ENCODE peak calls at places on chromosomes 2 and 18, in four cellular contexts. One of them, this sample, is unnamed.
A peak's percentile ranks its signal among the peaks of the same experiment; 100 is the strongest.

GRCh38 chr18:9290171-9290570 is 44.4 kb upstream of the TWSG1 start:
- DNase-seq in H1: no peak
- DNase-seq in GM12878: no peak
- DNase-seq in HepG2: no peak
- DNase-seq in this sample: no peak

GRCh38 chr2:151851761-151852160 is 23.5 kb upstream of the ARL5A start:
- DNase-seq in HepG2: peak; percentile 44
- DNase-seq in H1: no peak
- DNase-seq in GM12878: no peak
- DNase-seq in this sample: no peak

GRCh38 chr18:57891707-57892391 is 88.7 kb upstream of the ATP8B1 start:
- DNase-seq in HepG2: no peak
- DNase-seq in H1: no peak
- DNase-seq in GM12878: no peak
- DNase-seq in this sample: no peak

GRCh38 chr18:23479829-23480505 is 23.3 kb upstream of the RMC1 start:
- DNase-seq in GM12878: no peak
- DNase-seq in H1: no peak
- DNase-seq in HepG2: no peak
- DNase-seq in this sample: no peak

GRCh38 chr2:42385225-42385624 is 24.2 kb upstream of the COX7A2L start:
- DNase-seq in H1: no peak
- DNase-seq in GM12878: no peak
- DNase-seq in HepG2: peak; percentile 58
- DNase-seq in this sample: no peak

GRCh38 chr2:139492301-139492700 is 712.1 kb upstream of the NXPH2 start:
- DNase-seq in GM12878: no peak
- DNase-seq in H1: no peak
- DNase-seq in HepG2: no peak
- DNase-seq in this sample: no peak

GRCh38 chr2:218323526-218324472 is 31.5 kb upstream of the TMBIM1 start:
- DNase-seq in H1: peak; percentile 73
- DNase-seq in GM12878: no peak
- DNase-seq in HepG2: peak; percentile 66
- DNase-seq in this sample: no peak

GRCh38 chr2:160491922-160492371 is 1.7 kb downstream of the RBMS1 start:
- DNase-seq in H1: no peak
- DNase-seq in GM12878: no peak
- DNase-seq in HepG2: peak; percentile 57
- DNase-seq in this sample: no peak

GRCh38 chr2:86000131-86000937 is 105.4 kb downstream of the POLR1A start:
- DNase-seq in GM12878: no peak
- DNase-seq in H1: no peak
- DNase-seq in HepG2: no peak
- DNase-seq in this sample: no peak

GRCh38 chr2:197498937-197499593 is 575 bp downstream of the HSPD1 start:
- DNase-seq in H1: peak; percentile 61
- DNase-seq in HepG2: peak; percentile 57
- DNase-seq in GM12878: no peak
- DNase-seq in this sample: peak; percentile 59

GRCh38 chr2:114550895-114551793 is 108.7 kb downstream of the DPP10 start:
- DNase-seq in H1: peak; percentile 66
- DNase-seq in HepG2: peak; percentile 74
- DNase-seq in GM12878: no peak
- DNase-seq in this sample: peak; percentile 25

GRCh38 chr2:196160966-196161365 is 10.4 kb downstream of the STK17B start:
- DNase-seq in H1: no peak
- DNase-seq in GM12878: no peak
- DNase-seq in HepG2: no peak
- DNase-seq in this sample: no peak

GRCh38 chr18:37476182-37476581 is 89.4 kb downstream of the CELF4 start:
- DNase-seq in GM12878: no peak
- DNase-seq in HepG2: peak; percentile 15
- DNase-seq in H1: peak; percentile 79
- DNase-seq in this sample: peak; percentile 62
- TF ChIP-seq RAD21 in GM12878: peak; percentile 42
- TF ChIP-seq RAD21 in HepG2: peak; percentile 19
- TF ChIP-seq RAD21 in H1: peak; percentile 71
- TF ChIP-seq RAD21 in this sample: peak; percentile 58

GRCh38 chr2:223055140-223055539 is 3.1 kb downstream of the KCNE4 start:
- DNase-seq in H1: no peak
- DNase-seq in HepG2: no peak
- DNase-seq in GM12878: no peak
- DNase-seq in this sample: no peak
- TF ChIP-seq YY1 in H1: no peak
- TF ChIP-seq YY1 in HepG2: no peak
- TF ChIP-seq YY1 in GM12878: no peak
- TF ChIP-seq YY1 in this sample: no peak

GRCh38 chr18:63869374-63869773 is 18.1 kb upstream of the SERPINB2 start:
- DNase-seq in HepG2: no peak
- DNase-seq in GM12878: no peak
- DNase-seq in H1: no peak
- DNase-seq in this sample: no peak
- TF ChIP-seq RAD21 in HepG2: no peak
- TF ChIP-seq RAD21 in GM12878: no peak
- TF ChIP-seq RAD21 in H1: no peak
- TF ChIP-seq RAD21 in this sample: no peak

DNA sequence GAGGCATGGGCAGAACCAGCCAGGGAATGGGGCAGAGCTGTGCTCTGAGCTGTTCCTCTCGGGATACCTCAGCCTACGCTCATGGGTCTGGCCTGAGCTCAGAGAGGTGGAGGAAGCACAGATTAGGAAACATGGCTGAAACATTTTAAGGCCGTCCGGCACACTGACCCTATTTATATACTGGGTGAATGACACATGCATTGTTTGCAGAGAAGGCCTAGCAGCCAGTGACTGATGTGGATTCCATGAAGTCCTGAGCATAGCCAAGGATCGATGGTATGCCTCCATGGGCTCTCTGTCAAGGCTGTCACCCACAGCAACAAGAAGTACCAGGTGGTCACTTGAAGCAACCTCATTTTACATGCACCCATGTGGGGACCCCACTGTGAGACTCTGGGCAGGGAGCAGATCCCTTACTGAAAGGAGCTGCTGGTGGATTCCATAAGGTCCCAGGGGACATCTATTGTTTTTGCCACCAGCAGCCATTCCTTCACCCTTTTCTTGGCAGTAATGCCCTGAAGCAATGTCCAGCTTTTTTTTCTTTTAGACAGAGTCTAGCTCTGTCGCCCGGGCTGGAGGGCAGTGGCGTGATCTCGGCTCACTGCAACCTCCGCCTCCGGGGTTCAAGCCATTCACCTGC is 8.4 kb downstream of the PTMA start:
- DNase-seq in GM12878: no peak
- DNase-seq in H1: no peak
- DNase-seq in HepG2: peak; percentile 86
- DNase-seq in this sample: no peak
- TF ChIP-seq YY1 in GM12878: no peak
- TF ChIP-seq YY1 in H1: no peak
- TF ChIP-seq YY1 in HepG2: no peak
- TF ChIP-seq YY1 in this sample: no peak

DNA sequence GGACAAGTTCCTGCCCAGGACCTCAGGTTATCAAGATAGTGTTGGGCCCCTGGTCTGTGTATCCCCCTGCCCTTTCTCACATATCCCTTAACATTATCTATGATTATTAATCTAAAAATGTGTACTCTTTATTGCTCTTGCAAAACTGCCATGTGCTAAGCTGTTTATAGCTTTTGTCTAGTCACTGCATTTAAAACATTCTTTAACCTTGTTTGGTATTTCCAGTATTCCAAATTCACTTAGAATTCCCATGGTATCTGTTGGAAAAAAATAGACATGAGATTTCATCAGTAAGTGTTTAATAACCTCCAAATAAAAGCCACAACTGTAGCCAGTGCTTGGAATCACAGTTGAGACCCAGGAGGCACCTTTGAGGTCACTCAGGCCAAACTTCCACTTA is 16.2 kb upstream of the GLS start:
- DNase-seq in H1: no peak
- DNase-seq in GM12878: no peak
- DNase-seq in HepG2: no peak
- DNase-seq in this sample: no peak
- TF ChIP-seq RAD21 in H1: no peak
- TF ChIP-seq RAD21 in GM12878: no peak
- TF ChIP-seq RAD21 in HepG2: no peak
- TF ChIP-seq RAD21 in this sample: no peak

GRCh38 chr2:216740557-216741222 is 45.3 kb upstream of the IGFBP5 start:
- DNase-seq in HepG2: peak; percentile 47
- DNase-seq in H1: no peak
- DNase-seq in GM12878: no peak
- DNase-seq in this sample: no peak
- TF ChIP-seq YY1 in HepG2: no peak
- TF ChIP-seq YY1 in H1: no peak
- TF ChIP-seq YY1 in GM12878: no peak
- TF ChIP-seq YY1 in this sample: no peak

GRCh38 chr2:128410758-128411215 is 92.1 kb upstream of the HS6ST1 start:
- DNase-seq in HepG2: no peak
- DNase-seq in H1: peak; percentile 24
- DNase-seq in GM12878: no peak
- DNase-seq in this sample: peak; percentile 19

GRCh38 chr2:128406629-128407252 is 88.1 kb upstream of the HS6ST1 start:
- DNase-seq in GM12878: no peak
- DNase-seq in H1: no peak
- DNase-seq in HepG2: no peak
- DNase-seq in this sample: peak; percentile 21

GRCh38 chr2:128409326-128410034 is 90.8 kb upstream of the HS6ST1 start:
- DNase-seq in HepG2: no peak
- DNase-seq in H1: peak; percentile 20
- DNase-seq in GM12878: no peak
- DNase-seq in this sample: no peak

GRCh38 chr2:128410035-128410757 is 91.5 kb upstream of the HS6ST1 start:
- DNase-seq in H1: peak; percentile 34
- DNase-seq in GM12878: no peak
- DNase-seq in HepG2: no peak
- DNase-seq in this sample: no peak

DNA sequence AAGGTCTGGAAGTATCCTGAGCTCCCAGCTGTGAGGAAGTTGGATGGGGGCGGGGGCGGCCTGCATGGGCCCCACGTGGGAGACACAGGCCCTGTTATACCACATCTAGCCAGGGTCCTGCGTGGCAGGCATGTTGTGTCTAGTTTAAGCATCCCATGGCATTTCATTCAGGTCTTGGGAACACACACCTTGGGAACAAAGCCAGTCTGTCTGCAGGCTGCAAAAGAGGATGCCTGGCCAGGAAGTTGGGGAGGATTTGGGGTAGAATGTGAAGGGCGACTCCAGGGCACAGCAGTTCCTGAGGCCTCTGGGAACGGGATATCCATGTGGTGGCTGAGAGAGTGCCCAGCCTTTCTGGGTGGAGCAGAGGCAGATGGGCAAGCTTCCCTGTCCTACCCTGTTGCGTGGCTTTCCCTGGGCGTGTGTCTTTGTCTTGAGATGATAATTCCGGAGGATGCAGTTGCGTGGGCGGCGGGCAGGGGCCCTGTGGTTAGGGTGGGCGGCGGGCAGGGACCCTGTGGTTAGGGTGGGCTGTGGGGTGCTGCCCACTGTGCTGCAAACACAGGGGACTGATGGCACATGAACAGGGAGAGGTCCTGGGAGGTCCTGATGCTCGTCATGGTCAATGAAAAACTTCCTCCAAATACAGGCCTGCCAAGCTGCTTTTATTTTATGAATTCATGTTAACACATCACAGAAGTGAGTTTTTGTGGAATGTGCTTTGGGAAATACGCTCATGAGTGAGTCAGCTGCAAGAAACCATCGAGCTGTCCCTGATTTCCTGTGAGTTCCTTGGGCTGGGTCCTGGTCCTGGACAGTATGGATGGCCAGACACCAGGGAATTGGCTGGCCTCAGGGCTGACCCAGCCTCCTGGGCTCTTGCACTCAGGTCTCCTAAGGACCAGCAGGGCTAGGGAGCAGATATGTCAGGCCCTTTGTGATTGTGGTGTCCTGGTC is 90.0 kb upstream of the HS6ST1 start:
- DNase-seq in GM12878: no peak
- DNase-seq in H1: peak; percentile 40
- DNase-seq in HepG2: no peak
- DNase-seq in this sample: peak; percentile 38
- TF ChIP-seq RAD21 in GM12878: no peak
- TF ChIP-seq RAD21 in H1: no peak
- TF ChIP-seq RAD21 in HepG2: no peak
- TF ChIP-seq RAD21 in this sample: no peak

GRCh38 chr2:190023860-190024259 is 38.7 kb downstream of the MSTN start:
- DNase-seq in GM12878: no peak
- DNase-seq in HepG2: peak; percentile 57
- DNase-seq in H1: no peak
- DNase-seq in this sample: peak; percentile 27
- TF ChIP-seq YY1 in GM12878: no peak
- TF ChIP-seq YY1 in HepG2: no peak
- TF ChIP-seq YY1 in H1: no peak
- TF ChIP-seq YY1 in this sample: no peak

GRCh38 chr2:29655391-29656086 is 265.8 kb downstream of the ALK start:
- DNase-seq in GM12878: no peak
- DNase-seq in H1: no peak
- DNase-seq in HepG2: no peak
- DNase-seq in this sample: no peak
- TF ChIP-seq RAD21 in GM12878: no peak
- TF ChIP-seq RAD21 in H1: no peak
- TF ChIP-seq RAD21 in HepG2: no peak
- TF ChIP-seq RAD21 in this sample: no peak

GRCh38 chr2:28678944-28679343 is 72.7 kb upstream of the PPP1CB start:
- DNase-seq in HepG2: no peak
- DNase-seq in GM12878: no peak
- DNase-seq in H1: no peak
- DNase-seq in this sample: no peak

GRCh38 chr2:28678175-28678855 is 73.3 kb upstream of the PPP1CB start:
- DNase-seq in GM12878: no peak
- DNase-seq in H1: no peak
- DNase-seq in HepG2: no peak
- DNase-seq in this sample: no peak

GRCh38 chr2:28674713-28675068 is 76.9 kb upstream of the PPP1CB start:
- DNase-seq in H1: no peak
- DNase-seq in GM12878: no peak
- DNase-seq in HepG2: no peak
- DNase-seq in this sample: no peak

GRCh38 chr2:28674062-28674712 is 77.4 kb upstream of the PPP1CB start:
- DNase-seq in HepG2: no peak
- DNase-seq in GM12878: no peak
- DNase-seq in H1: no peak
- DNase-seq in this sample: no peak

DNA sequence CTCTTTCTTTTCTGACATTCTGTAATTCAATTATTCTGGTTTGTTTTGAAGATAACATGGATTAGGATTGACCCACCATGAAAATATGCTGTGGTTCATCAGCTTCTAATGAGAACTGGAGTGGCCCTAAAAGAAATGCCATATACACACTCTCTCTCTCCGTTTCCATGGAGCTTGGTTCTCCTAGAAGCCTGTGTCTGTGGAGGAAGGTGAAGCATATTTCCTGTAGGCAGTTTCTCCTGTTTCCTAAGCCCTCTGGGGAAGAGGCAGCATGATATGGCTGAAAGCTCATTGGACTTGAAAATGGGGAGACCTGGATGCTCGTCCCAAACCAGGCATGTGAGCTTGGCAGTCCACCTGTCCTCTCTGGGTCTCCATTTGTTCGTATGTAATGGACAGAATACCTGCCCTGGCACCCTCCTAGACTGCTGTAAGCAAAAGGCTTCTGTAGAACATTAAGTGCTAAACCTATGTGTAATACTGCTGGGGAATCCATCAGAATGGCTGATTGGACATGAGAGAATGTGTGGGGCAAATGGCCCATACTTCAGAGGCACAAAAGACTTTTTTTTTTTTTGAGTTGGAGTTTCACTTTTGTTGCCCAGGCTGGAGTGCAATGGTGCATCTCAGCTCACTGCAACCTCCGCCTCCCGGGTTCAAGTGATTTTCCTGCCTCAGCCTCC is 75.3 kb upstream of the PPP1CB start:
- DNase-seq in H1: no peak
- DNase-seq in HepG2: no peak
- DNase-seq in GM12878: no peak
- DNase-seq in this sample: no peak
- TF ChIP-seq YY1 in H1: no peak
- TF ChIP-seq YY1 in HepG2: no peak
- TF ChIP-seq YY1 in GM12878: no peak
- TF ChIP-seq YY1 in this sample: no peak

This sample was measured in SK-N-SH.